ENCODE peak calls at places on chromosome 12, in four cellular contexts. W is uterus, X is coronary artery, P is astrocyte of the spinal cord. C is an unnamed sample.

GRCh38 chr12:113961921-113962710 is 4.0 kb downstream of the RBM19 start:
- DNase-seq in P (no peak), X (no peak), W (no peak), C (no peak)

GRCh38 chr12:4280351-4281163 is 7.0 kb downstream of the CCND2 start:
- DNase-seq in P (no peak), W (peak), X (peak), C (no peak)

GRCh38 chr12:34302131-34302885 is 280.0 kb downstream of the ALG10 start:
- DNase-seq in W (no peak), X (no peak), P (no peak), C (no peak)

GRCh38 chr12:96395236-96395635 is 5.0 kb downstream of the CDK17 start:
- DNase-seq in W (no peak), X (no peak), P (no peak), C (no peak)

GRCh38 chr12:30930238-30931010 is 3.9 kb downstream of the TSPAN11 start:
- DNase-seq in P (no peak), W (no peak), X (peak), C (no peak)

GRCh38 chr12:130504110-130504835 is 166.6 kb downstream of the PIWIL1 start:
- DNase-seq in W (no peak), P (no peak), X (no peak), C (no peak)

GRCh38 chr12:65155784-65156183 is 13.6 kb upstream of the LEMD3 start:
- DNase-seq in P (no peak), W (no peak), X (no peak), C (no peak)

GRCh38 chr12:68290126-68290525 is 36.7 kb upstream of the IL22 start:
- DNase-seq in X (no peak), P (peak), W (no peak), C (peak)

GRCh38 chr12:29519585-29520182 is 22.2 kb upstream of the OVCH1 start:
- DNase-seq in W (peak), X (no peak), P (peak), C (peak)

GRCh38 chr12:46915082-46915481 is 89.3 kb upstream of the SLC38A4 start:
- DNase-seq in P (peak), X (no peak), W (peak), C (peak)

GRCh38 chr12:96293093-96293492 is 98.9 kb downstream of the ELK3 start:
- DNase-seq in P (no peak), X (no peak), W (no peak), C (no peak)

GRCh38 chr12:125128806-125129571 is 63.8 kb downstream of the AACS start:
- DNase-seq in X (no peak), P (no peak), W (no peak), C (no peak)

GRCh38 chr12:118183155-118183554 is 47.2 kb downstream of the PEBP1 start:
- DNase-seq in P (no peak), W (no peak), X (no peak), C (no peak)

GRCh38 chr12:88298761-88299242 is 156.7 kb downstream of the TMTC3 start:
- DNase-seq in X (no peak), W (no peak), P (peak), C (peak)

GRCh38 chr12:107478881-107479280 is 206.7 kb upstream of the PWP1 start:
- DNase-seq in W (no peak), P (no peak), X (no peak), C (no peak)

DNA sequence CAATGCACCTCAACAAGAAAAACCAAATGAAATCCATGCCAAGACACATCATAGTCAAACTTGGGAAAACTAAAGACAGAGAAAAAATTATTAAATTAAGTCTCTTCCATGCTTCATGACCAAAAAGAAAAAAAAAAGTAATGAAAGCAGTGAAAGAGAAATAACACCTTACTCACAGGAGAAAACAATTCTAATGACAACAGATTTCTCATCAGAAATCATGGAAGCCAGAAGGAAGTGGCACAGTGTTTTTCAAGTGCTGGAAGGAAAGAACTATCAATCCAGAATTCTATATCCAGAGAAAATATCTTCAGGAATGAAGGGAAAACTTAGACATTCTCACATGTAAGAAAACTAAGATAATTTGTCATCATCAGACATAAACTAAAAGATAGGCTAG is 71.1 kb upstream of the NUDT4 start:
- DNase-seq in W (no peak), X (no peak), P (no peak), C (no peak)
- TF ChIP-seq CTCF in W (no peak), X (no peak), P (no peak), C (no peak)

DNA sequence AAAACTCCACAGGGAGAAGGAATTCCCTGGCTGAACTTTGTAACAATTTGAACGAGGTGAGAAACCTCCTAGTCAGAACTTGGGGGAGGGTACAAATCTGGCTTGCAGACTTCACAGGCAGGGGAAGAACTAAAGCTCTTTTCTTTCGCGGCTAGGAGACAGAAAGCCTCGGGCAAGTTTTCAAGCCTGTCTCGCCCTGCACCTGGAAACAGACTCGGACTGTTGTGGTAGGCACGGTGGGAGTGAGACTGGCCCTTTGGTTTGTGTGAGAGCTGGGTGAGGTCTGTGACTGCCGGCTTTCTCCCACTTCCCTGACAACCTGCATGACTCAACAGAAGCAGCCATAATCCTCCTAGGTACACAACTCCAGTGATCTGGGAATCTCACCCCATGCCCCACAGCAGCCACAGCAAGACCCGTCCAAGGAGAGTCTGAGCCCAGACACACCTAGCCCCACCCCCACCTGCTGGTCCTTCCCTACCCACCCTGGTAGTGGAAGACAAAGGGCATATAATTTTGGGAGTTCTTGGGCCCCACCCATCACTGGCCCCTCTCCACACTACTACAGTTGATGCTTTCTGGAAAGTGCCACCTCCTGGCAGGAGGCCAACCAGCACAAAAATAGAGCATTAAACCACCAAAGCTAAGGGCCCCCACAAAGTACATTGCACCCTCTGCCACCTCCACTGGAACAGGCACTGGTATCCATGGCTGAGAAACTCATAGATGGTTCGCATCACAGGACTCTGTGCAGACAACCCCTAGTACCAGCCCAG is 102.7 kb upstream of the ST8SIA1 start:
- DNase-seq in W (no peak), P (no peak), X (no peak), C (no peak)
- H3K4me3 ChIP-seq in W (no peak), P (no peak), X (no peak), C (peak)

DNA sequence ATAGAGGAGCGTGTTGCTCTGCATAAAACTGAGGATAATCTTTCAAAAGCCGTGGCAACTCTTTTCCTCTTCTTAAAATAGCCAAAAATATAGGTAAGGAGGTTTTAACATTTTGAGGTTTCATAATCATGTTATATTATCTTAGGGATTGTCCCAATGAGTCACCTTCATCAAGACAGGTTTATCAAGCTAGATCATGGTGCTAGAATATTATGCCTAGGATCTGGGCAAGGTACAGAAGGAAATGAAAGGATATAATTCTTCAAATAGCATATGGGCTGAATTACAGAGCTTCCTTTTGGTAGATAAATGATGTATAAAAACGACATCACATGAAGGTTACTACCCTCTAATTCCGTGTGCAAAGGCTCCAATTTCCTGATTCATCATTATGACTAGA is 28.7 kb upstream of the TBC1D15 start:
- DNase-seq in X (no peak), P (no peak), W (no peak), C (no peak)
- TF ChIP-seq CTCF in X (no peak), P (no peak), W (no peak), C (no peak)

GRCh38 chr12:27549801-27550652 is 26.0 kb downstream of the PPFIBP1 start:
- DNase-seq in W (peak), X (peak), P (peak), C (peak)
- H3K4me3 ChIP-seq in W (no peak), X (peak), P (no peak), C (no peak)

GRCh38 chr12:116713529-116713928 is 24.3 kb downstream of the SPRING1 start:
- DNase-seq in X (no peak), P (no peak), W (no peak), C (no peak)
- TF ChIP-seq CTCF in X (no peak), P (peak), W (no peak), C (peak)

GRCh38 chr12:132323171-132324010 is 6.0 kb downstream of the GALNT9 start:
- DNase-seq in P (no peak), X (no peak), W (no peak), C (no peak)

GRCh38 chr12:132322206-132323132 is 6.9 kb downstream of the GALNT9 start:
- DNase-seq in W (no peak), X (no peak), P (peak), C (no peak)

GRCh38 chr12:132320767-132321211 is 8.6 kb downstream of the GALNT9 start:
- DNase-seq in W (no peak), P (no peak), X (no peak), C (no peak)

GRCh38 chr12:132319991-132320570 is 9.3 kb downstream of the GALNT9 start:
- DNase-seq in W (no peak), P (no peak), X (no peak), C (no peak)

GRCh38 chr12:132321321-132322118 is 7.9 kb downstream of the GALNT9 start:
- DNase-seq in P (no peak), X (no peak), W (no peak), C (no peak)
- H3K4me3 ChIP-seq in P (no peak), X (no peak), W (no peak), C (no peak)

GRCh38 chr12:73625226-73625625 is 912.4 kb upstream of the ATXN7L3B start:
- DNase-seq in W (no peak), P (no peak), X (no peak), C (no peak)

GRCh38 chr12:73629171-73629570 is 908.5 kb upstream of the ATXN7L3B start:
- DNase-seq in X (no peak), W (no peak), P (no peak), C (no peak)

GRCh38 chr12:73632191-73632590 is 905.4 kb upstream of the ATXN7L3B start:
- DNase-seq in X (no peak), W (no peak), P (no peak), C (no peak)

GRCh38 chr12:73632661-73633060 is 905.0 kb upstream of the ATXN7L3B start:
- DNase-seq in P (no peak), W (no peak), X (no peak), C (no peak)

GRCh38 chr12:73629893-73630872 is 907.5 kb upstream of the ATXN7L3B start:
- DNase-seq in W (no peak), P (no peak), X (no peak), C (no peak)
- TF ChIP-seq CTCF in W (no peak), P (no peak), X (no peak), C (no peak)

GRCh38 chr12:13196302-13196921 is at the start of gene EMP1:
- DNase-seq in W (peak), P (peak), X (peak), C (peak)

GRCh38 chr12:13197526-13198141 is 1.1 kb downstream of the EMP1 start:
- DNase-seq in X (no peak), W (peak), P (no peak), C (no peak)

GRCh38 chr12:13200841-13201240 is 4.3 kb downstream of the EMP1 start:
- DNase-seq in P (no peak), X (no peak), W (no peak), C (no peak)

GRCh38 chr12:13198240-13198639 is 1.7 kb downstream of the EMP1 start:
- DNase-seq in W (no peak), P (no peak), X (no peak), C (no peak)

GRCh38 chr12:13198921-13199320 is 2.4 kb downstream of the EMP1 start:
- DNase-seq in W (peak), P (peak), X (no peak), C (no peak)
- H3K4me3 ChIP-seq in W (peak), P (peak), X (peak), C (peak)

DNA sequence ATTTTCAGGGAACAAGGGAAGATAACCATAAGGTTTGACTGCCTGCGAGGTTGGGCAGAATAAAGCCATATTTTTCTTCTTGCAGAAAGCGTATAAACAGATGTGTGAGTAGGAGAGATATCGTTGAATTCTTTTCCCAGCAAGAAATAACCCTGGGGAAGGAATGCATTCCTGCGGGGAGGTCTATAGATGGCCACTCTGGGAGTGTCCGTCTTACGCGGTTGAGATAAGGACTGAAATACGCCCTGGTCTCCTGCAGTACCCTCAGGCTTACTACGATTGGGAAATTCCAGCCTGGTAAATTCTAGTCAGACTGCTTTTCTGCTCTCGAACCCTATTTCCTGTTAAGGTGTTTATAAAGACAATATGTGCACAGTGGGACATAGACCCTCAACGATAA is 225.0 kb downstream of the LRIG3 start:
- DNase-seq in X (no peak), P (no peak), W (no peak), C (no peak)
- TF ChIP-seq CTCF in X (no peak), P (no peak), W (no peak), C (no peak)

GRCh38 chr12:91109148-91109564 is 2.1 kb downstream of the LUM start:
- DNase-seq in X (no peak), P (peak), W (peak), C (no peak)
- H3K4me3 ChIP-seq in X (peak), P (no peak), W (peak), C (no peak)

C was measured in astrocyte of the cerebellum.